ENCODE peak calls at places on chromosome 9, in ten cellular contexts. R is IMR-90, A is brain microvascular endothelial cell, D is SK-N-SH, X is HCT116, Q is GM23338, E is A549, U is adrenal gland, G is PC-3, T is PC-9. C is an unnamed sample.

GRCh38 chr9:87620727-87621322 is 105.1 kb upstream of the CTSL start:
- DNase-seq in R (no peak), A (no peak), D (peak; percentile 73), X (no peak), Q (no peak), E (no peak), U (peak; percentile 54), G (no peak), T (no peak), C (no peak)

GRCh38 chr9:88418715-88419540 is 30.7 kb downstream of the SPIN1 start:
- DNase-seq in R (no peak), A (peak; percentile 45), D (no peak), X (no peak), Q (no peak), E (no peak), U (no peak), G (no peak), T (no peak), C (no peak)

GRCh38 chr9:86368871-86369521 is 14.8 kb upstream of the TUT7 start:
- DNase-seq in R (peak; percentile 83), A (peak; percentile 62), D (no peak), X (no peak), Q (no peak), E (no peak), U (no peak), G (peak; percentile 72), T (no peak), C (no peak)

GRCh38 chr9:36099718-36100117 is 36.8 kb upstream of the GLIPR2 start:
- DNase-seq in R (no peak), A (no peak), D (no peak), X (no peak), Q (no peak), E (no peak), U (no peak), G (no peak), T (no peak), C (no peak)

GRCh38 chr9:31519424-31519823 is 865.0 kb upstream of the ACO1 start:
- DNase-seq in R (no peak), A (peak; percentile 2), D (no peak), X (no peak), Q (no peak), E (no peak), U (no peak), G (no peak), T (no peak), C (no peak)

GRCh38 chr9:113516840-113517577 is 53.5 kb downstream of the RGS3 start:
- DNase-seq in R (peak; percentile 39), A (no peak), D (no peak), X (no peak), Q (no peak), E (no peak), U (no peak), G (no peak), T (no peak), C (no peak)

GRCh38 chr9:37293664-37294524 is 128.6 kb upstream of the GRHPR start:
- DNase-seq in R (peak; percentile 32), A (no peak), D (peak; percentile 36), X (no peak), Q (no peak), E (no peak), U (no peak), G (no peak), T (no peak), C (no peak)

GRCh38 chr9:99030082-99030481 is 74.8 kb upstream of the TGFBR1 start:
- DNase-seq in R (peak; percentile 99), A (peak; percentile 95), D (no peak), X (no peak), Q (no peak), E (no peak), U (peak; percentile 2), G (no peak), T (no peak), C (no peak)

GRCh38 chr9:121915304-121915625 is 177.8 kb downstream of the TTLL11 start:
- DNase-seq in R (no peak), A (no peak), D (no peak), X (no peak), Q (no peak), E (no peak), U (no peak), G (no peak), T (no peak), C (no peak)

GRCh38 chr9:93666279-93666784 is 89.9 kb downstream of the PHF2 start:
- DNase-seq in R (no peak), A (no peak), D (no peak), X (no peak), Q (no peak), E (no peak), U (no peak), G (no peak), T (no peak), C (no peak)

GRCh38 chr9:74770508-74771261 is 117.0 kb downstream of the TRPM6 start:
- DNase-seq in R (no peak), A (peak; percentile 5), D (peak; percentile 62), X (peak; percentile 47), Q (peak; percentile 89), E (peak; percentile 81), U (no peak), G (peak; percentile 37), T (no peak), C (peak; percentile 49)

GRCh38 chr9:111034146-111034545 is 4.1 kb downstream of the LPAR1 start:
- DNase-seq in R (peak; percentile 72), A (no peak), D (no peak), X (no peak), Q (no peak), E (no peak), U (no peak), G (no peak), T (no peak), C (no peak)
- H3K4me3 ChIP-seq in R (no peak overlapping the region), A (no peak overlapping the region), D (no peak overlapping the region), X (no peak overlapping the region), Q (no peak overlapping the region), E (no peak overlapping the region), U (no peak overlapping the region), G (peak overlapping the region; percentile 83), T (no peak overlapping the region), C (no peak overlapping the region)

GRCh38 chr9:97849980-97850379 is 3.0 kb upstream of the FOXE1 start:
- DNase-seq in R (no peak), A (no peak), D (no peak), X (no peak), Q (no peak), E (no peak), U (no peak), G (no peak), T (no peak), C (no peak)

GRCh38 chr9:97847474-97848236 is 5.4 kb upstream of the FOXE1 start:
- DNase-seq in R (no peak), A (no peak), D (no peak), X (no peak), Q (peak; percentile 10), E (no peak), U (no peak), G (no peak), T (no peak), C (no peak)

GRCh38 chr9:97846347-97846746 is 6.7 kb upstream of the FOXE1 start:
- DNase-seq in R (no peak), A (no peak), D (no peak), X (no peak), Q (peak; percentile 8), E (no peak), U (no peak), G (no peak), T (no peak), C (no peak)

GRCh38 chr9:97848582-97849237 is 4.3 kb upstream of the FOXE1 start:
- DNase-seq in R (peak; percentile 3), A (no peak), D (no peak), X (no peak), Q (peak; percentile 47), E (no peak), U (no peak), G (no peak), T (no peak), C (no peak)

DNA sequence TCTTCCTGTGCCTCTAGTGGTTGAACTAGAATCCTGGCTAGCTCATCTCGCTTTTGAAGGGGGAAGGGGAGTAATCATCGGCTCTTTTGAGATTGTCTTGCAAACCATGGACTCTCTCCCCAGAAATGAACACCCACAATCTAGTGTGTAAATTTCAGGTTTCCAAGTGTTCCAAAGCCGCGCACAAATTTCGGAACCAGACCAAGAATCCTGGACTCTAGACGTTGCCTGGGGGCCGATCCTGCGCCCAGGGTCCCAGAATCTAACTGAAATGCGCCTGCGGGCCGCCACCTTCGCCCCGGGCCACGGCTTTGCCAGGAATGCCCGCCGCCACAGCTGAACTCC is 4.8 kb upstream of the FOXE1 start:
- DNase-seq in R (no peak), A (no peak), D (peak; percentile 53), X (no peak), Q (peak; percentile 74), E (no peak), U (no peak), G (no peak), T (no peak), C (no peak)
- TF ChIP-seq CTCF in R (peak; percentile 5), A (peak; percentile 37), D (peak; percentile 27), X (no peak), Q (peak; percentile 40), E (no peak), U (no peak), G (no peak), T (no peak), C (no peak)

DNA sequence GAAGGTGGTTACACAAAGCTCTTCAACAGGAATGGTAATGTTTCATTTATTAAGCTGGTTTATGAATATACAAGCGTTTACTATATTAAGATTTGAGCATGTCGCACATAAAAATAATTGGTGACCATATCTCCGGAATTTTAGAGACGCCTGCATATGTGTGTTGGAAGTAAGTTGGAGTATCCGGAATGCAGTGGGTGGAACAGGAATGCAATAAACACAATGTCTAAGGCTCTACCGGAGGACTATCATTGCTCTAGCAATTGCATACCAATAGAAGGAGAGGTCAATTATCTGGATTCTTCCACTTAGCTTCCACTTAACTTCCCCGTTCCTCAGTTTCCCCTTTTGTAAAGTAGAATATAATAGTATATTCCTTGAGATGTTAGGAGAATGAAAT is 1.1 kb upstream of the CEP78 start:
- DNase-seq in R (peak; percentile 39), A (peak; percentile 46), D (no peak), X (no peak), Q (no peak), E (no peak), U (no peak), G (no peak), T (no peak), C (no peak)
- H3K4me3 ChIP-seq in R (peak overlapping the region; percentile 90), A (peak overlapping the region; percentile 63), D (peak overlapping the region; percentile 82), X (peak overlapping the region; percentile 85), Q (peak overlapping the region; percentile 97), E (peak overlapping the region; percentile 81), U (peak overlapping the region; percentile 64), G (peak overlapping the region; percentile 98), T (peak overlapping the region; percentile 94), C (peak overlapping the region; percentile 91)

GRCh38 chr9:846852-847251 is 5.4 kb downstream of the DMRT1 start:
- DNase-seq in R (no peak), A (no peak), D (no peak), X (peak; percentile 18), Q (peak; percentile 45), E (no peak), U (no peak), G (peak; percentile 57), T (peak; percentile 10), C (no peak)

GRCh38 chr9:852539-852938 is 11.0 kb downstream of the DMRT1 start:
- DNase-seq in R (no peak), A (no peak), D (no peak), X (no peak), Q (no peak), E (no peak), U (no peak), G (no peak), T (no peak), C (no peak)

GRCh38 chr9:847505-847904 is 6.0 kb downstream of the DMRT1 start:
- DNase-seq in R (no peak), A (no peak), D (no peak), X (no peak), Q (no peak), E (no peak), U (no peak), G (no peak), T (no peak), C (no peak)

GRCh38 chr9:849431-849830 is 7.9 kb downstream of the DMRT1 start:
- DNase-seq in R (no peak), A (no peak), D (no peak), X (no peak), Q (no peak), E (no peak), U (no peak), G (no peak), T (no peak), C (no peak)
- TF ChIP-seq CTCF in R (no peak), A (no peak), D (no peak), X (no peak), Q (no peak), E (no peak), U (no peak), G (no peak), T (no peak), C (no peak)